ENCODE peak calls at places on chromosomes 5 and 9, in four cellular contexts. I is NCI-H446; G is activated CD8-positive, alpha-beta T cell treated with anti-CD3 and anti-CD28 coated beads, Interleukin-2, amount 10 ng/mL, durations not matched to agents 7 days and 5 days; O is OCI-M1. L is an unnamed sample.

GRCh38 chr5:40672440-40672839 is 7.3 kb upstream of the PTGER4 start:
- DNase-seq in I (no peak), G (no peak), O (peak), L (no peak)

GRCh38 chr5:72152506-72152905 is 45.2 kb downstream of the MAP1B start:
- DNase-seq in I (no peak), G (no peak), O (no peak), L (no peak)

GRCh38 chr5:179378116-179378440 is 32.8 kb upstream of the ADAMTS2 start:
- DNase-seq in I (no peak), G (no peak), O (no peak), L (no peak)

GRCh38 chr5:79189439-79190234 is 46.3 kb upstream of the JMY start:
- DNase-seq in I (no peak), G (no peak), O (no peak), L (no peak)

GRCh38 chr9:14072850-14073249 is 241.1 kb downstream of the NFIB start:
- DNase-seq in I (no peak), G (no peak), O (no peak), L (no peak)

GRCh38 chr5:127313847-127314473 is 23.4 kb downstream of the MEGF10 start:
- DNase-seq in I (no peak), G (peak), O (peak), L (peak)

GRCh38 chr9:108535526-108535925 is 320.3 kb downstream of the ACTL7B start:
- DNase-seq in I (no peak), G (no peak), O (peak), L (no peak)

GRCh38 chr5:110099562-110099961 is 409.8 kb downstream of the MAN2A1 start:
- DNase-seq in I (no peak), G (no peak), O (no peak), L (no peak)

GRCh38 chr5:78496373-78496772 is 136.0 kb downstream of the SCAMP1 start:
- DNase-seq in I (no peak), G (no peak), O (no peak), L (no peak)

L was measured in CD4-positive, CD25-positive, alpha-beta regulatory T cell.